ENCODE peak calls at places on chromosomes 5 and 9, in five cellular contexts. F is GM23338, P is A549, J is K562, O is GM12878. V is an unnamed sample.

GRCh38 chr9:27189426-27189825 is 80.4 kb downstream of the TEK start:
- DNase-seq in J (no peak), O (no peak), F (no peak), P (no peak), V (no peak)

GRCh38 chr9:116391306-116391900 is 237.8 kb downstream of the PAPPA start:
- DNase-seq in J (no peak), O (no peak), F (no peak), P (no peak), V (no peak)

GRCh38 chr5:32232441-32233219 is 58.5 kb upstream of the GOLPH3 start:
- DNase-seq in F (peak), J (peak), P (peak), O (peak), V (peak)

GRCh38 chr9:107784235-107784958 is 294.8 kb upstream of the KLF4 start:
- DNase-seq in O (no peak), P (peak), J (peak), F (no peak), V (no peak)

GRCh38 chr9:77616191-77616590 is 31.9 kb downstream of the GNA14 start:
- DNase-seq in P (no peak), J (no peak), F (no peak), O (no peak), V (no peak)

GRCh38 chr5:52051759-52052158 is 668.5 kb downstream of the ISL1 start:
- DNase-seq in O (no peak), J (no peak), P (no peak), F (no peak), V (no peak)

GRCh38 chr5:116632890-116633289 is 58.3 kb upstream of the SEMA6A start:
- DNase-seq in J (no peak), P (no peak), F (no peak), O (no peak), V (no peak)

GRCh38 chr9:33468797-33469621 is 4.7 kb downstream of the NOL6 start:
- DNase-seq in P (no peak), O (no peak), F (no peak), J (no peak), V (no peak)

GRCh38 chr9:8558176-8558575 is 758.6 kb upstream of the DMAC1 start:
- DNase-seq in O (no peak), F (no peak), J (no peak), P (peak), V (no peak)

GRCh38 chr5:43314724-43315123 is 1.5 kb upstream of the HMGCS1 start:
- DNase-seq in P (peak), J (no peak), F (no peak), O (no peak), V (no peak)

GRCh38 chr5:107557051-107557658 is 113.6 kb downstream of the EFNA5 start:
- DNase-seq in J (no peak), O (no peak), F (peak), P (peak), V (no peak)

GRCh38 chr5:81128416-81128815 is 104.7 kb upstream of the CKMT2 start:
- DNase-seq in J (no peak), P (no peak), F (no peak), O (no peak), V (no peak)

GRCh38 chr5:179317411-179318192 is 27.7 kb downstream of the ADAMTS2 start:
- DNase-seq in P (no peak), J (no peak), O (no peak), F (no peak), V (no peak)

DNA sequence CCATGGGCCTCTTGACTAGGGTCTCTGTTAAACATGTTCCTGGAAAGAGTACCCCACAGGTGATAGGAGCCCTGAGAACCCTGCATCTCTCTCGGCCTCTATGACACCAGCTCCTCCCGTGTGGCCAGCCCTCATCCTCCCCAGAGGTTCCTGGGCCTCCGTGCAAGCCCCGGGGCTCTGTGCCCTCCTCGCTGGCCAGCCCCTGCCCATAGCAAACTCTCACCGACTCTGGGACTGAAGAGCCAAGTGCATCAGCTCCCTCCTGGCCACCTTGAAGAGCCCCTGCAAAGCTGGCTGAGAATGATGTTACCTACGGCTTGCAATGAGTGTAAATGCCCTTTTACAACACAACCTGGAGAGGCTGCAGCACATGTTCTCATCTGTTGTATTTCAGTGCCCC is 224.4 kb downstream of the ROR2 start:
- DNase-seq in O (no peak), P (no peak), F (no peak), J (no peak), V (no peak)
- TF ChIP-seq REST in O (no peak), P (no peak), F (no peak), J (no peak), V (no peak)

GRCh38 chr9:132410642-132411041 is 631 bp downstream of the CFAP77 start:
- DNase-seq in P (no peak), O (no peak), J (no peak), F (no peak), V (no peak)

GRCh38 chr9:132408521-132408920 is 1.5 kb upstream of the CFAP77 start:
- DNase-seq in F (no peak), P (no peak), J (peak), O (no peak), V (no peak)

GRCh38 chr9:132412089-132412488 is 2.1 kb downstream of the CFAP77 start:
- DNase-seq in F (peak), P (peak), J (peak), O (no peak), V (no peak)

GRCh38 chr9:132411091-132411508 is 1.1 kb downstream of the CFAP77 start:
- DNase-seq in P (peak), F (peak), J (peak), O (no peak), V (no peak)

GRCh38 chr9:132409828-132410528 is at the start of gene CFAP77:
- DNase-seq in J (peak), P (peak), O (no peak), F (peak), V (no peak)
- TF ChIP-seq REST in J (no peak), P (no peak), O (no peak), F (no peak), V (no peak)

GRCh38 chr5:77971965-77972544 is 195.9 kb upstream of the TBCA start:
- DNase-seq in O (no peak), F (no peak), J (no peak), P (no peak), V (no peak)

GRCh38 chr5:77974576-77974975 is 198.4 kb upstream of the TBCA start:
- DNase-seq in O (no peak), P (no peak), J (no peak), F (no peak), V (no peak)

GRCh38 chr5:77973253-77973609 is 197.1 kb upstream of the TBCA start:
- DNase-seq in F (peak), O (no peak), J (no peak), P (no peak), V (no peak)

GRCh38 chr5:77970891-77971290 is 194.8 kb upstream of the TBCA start:
- DNase-seq in F (no peak), J (no peak), P (no peak), O (no peak), V (no peak)

DNA sequence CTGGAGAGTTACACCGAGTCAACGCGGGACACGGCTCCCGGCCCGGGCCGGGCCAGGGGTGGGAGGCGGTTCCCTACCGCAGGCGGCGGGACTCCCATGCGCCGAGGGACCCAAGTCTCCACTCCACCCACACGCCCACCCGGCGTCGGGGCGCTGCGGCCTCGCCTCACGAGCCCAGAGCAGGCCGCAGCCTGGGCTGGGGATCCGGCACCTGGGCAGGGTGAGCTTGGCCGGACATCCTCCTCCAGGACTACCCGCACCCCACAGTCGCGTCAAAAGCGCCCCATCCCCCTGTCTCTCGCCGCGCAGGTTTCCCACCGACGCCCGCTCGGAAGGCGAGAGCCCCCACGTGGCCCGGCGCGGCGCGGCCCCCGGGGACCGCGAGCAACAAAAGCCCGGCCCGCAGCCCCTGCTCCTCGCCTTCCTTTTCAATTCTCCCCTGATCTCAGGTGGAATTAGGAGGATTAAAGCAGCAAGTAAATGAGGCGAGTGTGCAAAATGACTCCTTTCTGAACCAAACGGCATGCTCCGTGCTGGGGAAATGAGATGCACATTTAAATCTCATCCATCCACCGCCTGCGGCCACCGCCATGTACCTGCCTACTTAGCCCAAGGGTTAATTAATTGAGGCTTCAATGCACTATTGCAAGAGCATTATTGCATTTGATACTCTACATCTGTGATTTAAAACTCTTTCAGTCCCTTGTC is 196.6 kb upstream of the TBCA start:
- DNase-seq in F (peak), O (no peak), P (no peak), J (no peak), V (no peak)
- TF ChIP-seq REST in F (no peak), O (no peak), P (no peak), J (no peak), V (no peak)

GRCh38 chr5:134590992-134591659 is 41.5 kb downstream of the SAR1B start:
- DNase-seq in F (no peak), P (no peak), J (no peak), O (no peak), V (no peak)

GRCh38 chr5:134592141-134592746 is 40.4 kb downstream of the SAR1B start:
- DNase-seq in P (no peak), J (no peak), O (no peak), F (peak), V (no peak)

GRCh38 chr5:134594336-134594735 is 38.3 kb downstream of the SAR1B start:
- DNase-seq in F (no peak), J (no peak), O (no peak), P (no peak), V (no peak)

GRCh38 chr5:134595458-134595838 is 37.2 kb downstream of the SAR1B start:
- DNase-seq in P (no peak), F (no peak), J (no peak), O (no peak), V (no peak)

GRCh38 chr5:134594797-134595457 is 37.7 kb downstream of the SAR1B start:
- DNase-seq in P (no peak), J (no peak), O (peak), F (no peak), V (no peak)
- TF ChIP-seq REST in P (no peak), J (no peak), O (no peak), F (no peak), V (no peak)

DNA sequence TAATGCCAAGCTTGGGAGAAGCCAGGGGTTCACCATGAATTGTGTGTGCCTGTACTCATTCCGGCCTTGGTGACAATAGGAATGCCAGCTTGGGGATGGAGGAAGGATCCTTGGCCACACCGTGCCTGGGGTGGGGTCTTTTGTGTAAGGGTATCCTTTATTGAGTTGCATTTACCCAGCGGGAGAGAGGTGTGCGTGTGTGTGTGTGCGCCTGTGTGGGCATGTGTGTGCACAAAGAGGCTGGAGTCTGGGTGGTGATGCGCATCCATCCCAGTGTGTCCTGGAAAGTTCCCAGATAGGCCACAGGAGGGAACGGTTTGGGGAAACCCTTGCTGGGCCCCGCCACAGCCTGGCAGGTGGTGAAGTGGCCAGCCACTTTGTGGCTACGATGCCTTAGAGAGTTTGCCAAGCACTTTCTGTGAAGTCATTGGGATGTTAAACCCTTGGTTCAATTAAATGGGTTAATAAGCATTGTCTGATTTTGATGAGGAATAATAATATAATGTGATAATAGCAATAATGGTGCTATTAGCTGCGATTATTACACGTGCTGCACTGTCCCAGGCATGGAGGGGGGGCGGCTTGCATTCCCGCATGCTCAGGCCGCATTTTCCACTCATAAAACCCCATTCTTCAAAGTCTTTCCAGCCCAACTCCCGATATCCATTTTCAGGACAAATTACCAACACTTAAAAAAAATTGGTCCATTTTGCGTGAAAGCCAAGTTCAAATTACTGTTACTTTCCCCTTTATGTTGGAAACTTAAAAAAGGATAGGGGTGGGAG is 13.7 kb downstream of the PITX1 start:
- DNase-seq in P (no peak), O (no peak), J (peak), F (no peak), V (no peak)
- TF ChIP-seq REST in P (no peak), O (no peak), J (no peak), F (no peak), V (no peak)

DNA sequence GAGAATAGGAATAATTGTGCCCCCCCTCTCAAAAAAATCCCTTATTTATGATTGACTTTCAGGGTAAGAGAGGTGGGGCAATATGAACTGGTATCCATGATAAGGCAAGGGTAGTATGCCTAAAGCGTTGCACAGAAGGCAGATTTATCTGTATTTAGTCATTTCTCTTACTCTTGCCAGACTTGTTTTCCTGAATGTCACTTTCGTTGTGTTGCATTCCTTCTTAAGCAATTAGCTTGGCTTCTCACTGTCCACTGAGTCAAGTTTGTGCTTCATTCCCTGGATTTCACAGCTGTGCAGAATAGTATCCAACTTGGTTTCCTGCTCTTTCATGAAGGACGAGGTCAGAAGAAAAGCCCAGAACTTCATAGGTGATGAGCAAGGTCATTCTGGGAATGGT is 301.5 kb upstream of the ACTBL2 start:
- DNase-seq in O (no peak), P (no peak), F (no peak), J (no peak), V (no peak)
- TF ChIP-seq REST in O (no peak), P (no peak), F (no peak), J (no peak), V (no peak)

GRCh38 chr5:159038907-159039306 is 60.8 kb downstream of the EBF1 start:
- DNase-seq in P (no peak), F (no peak), O (no peak), J (no peak), V (no peak)
- TF ChIP-seq REST in P (no peak), F (no peak), O (no peak), J (no peak), V (no peak)

DNA sequence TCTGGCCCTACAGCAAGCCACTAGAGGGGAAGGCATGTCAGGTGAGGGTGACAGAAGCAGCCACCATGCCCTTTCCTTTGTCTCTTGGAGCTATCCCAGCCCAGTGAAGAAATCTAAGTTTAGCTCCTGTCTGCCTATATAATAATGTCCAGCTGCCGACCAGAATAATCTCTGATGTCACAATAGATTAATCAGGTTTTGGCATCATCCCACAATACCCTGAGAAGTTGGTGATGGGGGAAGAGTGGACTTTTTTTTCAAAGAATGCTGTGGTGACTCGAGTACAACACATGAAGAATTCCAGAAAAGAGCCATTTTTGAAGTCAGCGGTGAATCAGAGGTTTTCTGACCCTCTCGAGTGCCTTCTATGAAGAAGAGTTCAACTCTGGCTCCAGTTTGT is 1.7 kb upstream of the TSLP start:
- DNase-seq in F (no peak), O (no peak), J (no peak), P (no peak), V (no peak)
- TF ChIP-seq REST in F (no peak), O (no peak), J (no peak), P (no peak), V (no peak)

V was measured in HL-60.